ENCODE peak calls at places on chromosomes 11 and 22, in four cellular contexts. One of them, this sample, is unnamed.

GRCh38 chr11:128318856-128319474 is 268.4 kb downstream of the ETS1 start:
- DNase-seq in MM.1S: no peak
- DNase-seq in AG04450: no peak
- DNase-seq in H9: no peak
- DNase-seq in this sample: no peak

GRCh38 chr11:31856248-31856647 is 45.1 kb upstream of the PAX6 start:
- DNase-seq in H9: no peak
- DNase-seq in AG04450: no peak
- DNase-seq in MM.1S: no peak
- DNase-seq in this sample: no peak

GRCh38 chr22:50085211-50085999 is at the start of gene MLC1:
- DNase-seq in MM.1S: no peak
- DNase-seq in H9: no peak
- DNase-seq in AG04450: no peak
- DNase-seq in this sample: no peak

GRCh38 chr11:32374261-32374711 is 61.1 kb downstream of the WT1 start:
- DNase-seq in MM.1S: peak
- DNase-seq in AG04450: no peak
- DNase-seq in H9: peak
- DNase-seq in this sample: no peak

GRCh38 chr11:21323617-21324016 is 654.2 kb downstream of the NELL1 start:
- DNase-seq in MM.1S: no peak
- DNase-seq in AG04450: no peak
- DNase-seq in H9: no peak
- DNase-seq in this sample: no peak

GRCh38 chr11:78886616-78887015 is 312.0 kb upstream of the NARS2 start:
- DNase-seq in MM.1S: no peak
- DNase-seq in AG04450: peak
- DNase-seq in H9: no peak
- DNase-seq in this sample: no peak

GRCh38 chr22:49405590-49405989 is 422.1 kb downstream of the BRD1 start:
- DNase-seq in H9: peak
- DNase-seq in AG04450: no peak
- DNase-seq in MM.1S: no peak
- DNase-seq in this sample: no peak

GRCh38 chr11:8604078-8604723 is 10.2 kb upstream of the STK33 start:
- DNase-seq in AG04450: peak
- DNase-seq in H9: peak
- DNase-seq in MM.1S: peak
- DNase-seq in this sample: no peak

GRCh38 chr22:49008682-49009235 is 818.9 kb downstream of the BRD1 start:
- DNase-seq in AG04450: no peak
- DNase-seq in H9: peak
- DNase-seq in MM.1S: no peak
- DNase-seq in this sample: peak

GRCh38 chr22:49964136-49964492 is 3.5 kb downstream of the PIM3 start:
- DNase-seq in AG04450: no peak
- DNase-seq in H9: no peak
- DNase-seq in MM.1S: peak
- DNase-seq in this sample: no peak

GRCh38 chr22:38432264-38432663 is 22.7 kb downstream of the KCNJ4 start:
- DNase-seq in H9: no peak
- DNase-seq in AG04450: no peak
- DNase-seq in MM.1S: no peak
- DNase-seq in this sample: no peak

GRCh38 chr22:26585104-26585790 is 4.7 kb downstream of the TPST2 start:
- DNase-seq in H9: no peak
- DNase-seq in AG04450: no peak
- DNase-seq in MM.1S: no peak
- DNase-seq in this sample: no peak

GRCh38 chr11:9831122-9831521 is 167.2 kb downstream of the SWAP70 start:
- DNase-seq in MM.1S: no peak
- DNase-seq in H9: peak
- DNase-seq in AG04450: no peak
- DNase-seq in this sample: no peak

GRCh38 chr22:26587991-26588613 is 1.8 kb downstream of the TPST2 start:
- DNase-seq in MM.1S: no peak
- DNase-seq in H9: no peak
- DNase-seq in AG04450: no peak
- DNase-seq in this sample: no peak

GRCh38 chr11:63745304-63746170 is 23.0 kb downstream of the ZFTA start:
- DNase-seq in H9: no peak
- DNase-seq in AG04450: no peak
- DNase-seq in MM.1S: no peak
- DNase-seq in this sample: no peak

GRCh38 chr11:108732395-108732794 is 67.5 kb downstream of the DDX10 start:
- DNase-seq in AG04450: no peak
- DNase-seq in H9: no peak
- DNase-seq in MM.1S: no peak
- DNase-seq in this sample: no peak

GRCh38 chr22:36790648-36791047 is 14.7 kb upstream of the IFT27 start:
- DNase-seq in H9: no peak
- DNase-seq in AG04450: no peak
- DNase-seq in MM.1S: no peak
- DNase-seq in this sample: no peak

GRCh38 chr11:129740877-129741276 is 74.8 kb upstream of the TMEM45B start:
- DNase-seq in AG04450: no peak
- DNase-seq in H9: no peak
- DNase-seq in MM.1S: no peak
- DNase-seq in this sample: no peak

GRCh38 chr22:49084203-49084602 is 743.5 kb downstream of the BRD1 start:
- DNase-seq in H9: peak
- DNase-seq in MM.1S: no peak
- DNase-seq in AG04450: no peak
- DNase-seq in this sample: no peak

GRCh38 chr11:122202951-122203456 is 87.0 kb upstream of the BLID start:
- DNase-seq in AG04450: peak
- DNase-seq in H9: peak
- DNase-seq in MM.1S: peak
- DNase-seq in this sample: peak

GRCh38 chr11:132911186-132911585 is 621.1 kb downstream of the OPCML start:
- DNase-seq in AG04450: peak
- DNase-seq in MM.1S: no peak
- DNase-seq in H9: no peak
- DNase-seq in this sample: no peak

GRCh38 chr22:26884921-26885320 is 227.5 kb downstream of the MIAT start:
- DNase-seq in H9: no peak
- DNase-seq in AG04450: no peak
- DNase-seq in MM.1S: no peak
- DNase-seq in this sample: no peak

GRCh38 chr11:44104472-44105294 is 9.2 kb downstream of the EXT2 start:
- DNase-seq in AG04450: no peak
- DNase-seq in H9: peak
- DNase-seq in MM.1S: no peak
- DNase-seq in this sample: no peak

GRCh38 chr22:20180245-20180630 is 29.4 kb upstream of the CCDC188 start:
- DNase-seq in MM.1S: no peak
- DNase-seq in AG04450: no peak
- DNase-seq in H9: no peak
- DNase-seq in this sample: no peak

GRCh38 chr22:37911697-37912096 is 5.6 kb downstream of the MICALL1 start:
- DNase-seq in H9: no peak
- DNase-seq in MM.1S: no peak
- DNase-seq in AG04450: no peak
- DNase-seq in this sample: no peak

GRCh38 chr11:5608778-5609177 is 12.3 kb downstream of the TRIM6 start:
- DNase-seq in MM.1S: no peak
- DNase-seq in AG04450: no peak
- DNase-seq in H9: no peak
- DNase-seq in this sample: no peak

DNA sequence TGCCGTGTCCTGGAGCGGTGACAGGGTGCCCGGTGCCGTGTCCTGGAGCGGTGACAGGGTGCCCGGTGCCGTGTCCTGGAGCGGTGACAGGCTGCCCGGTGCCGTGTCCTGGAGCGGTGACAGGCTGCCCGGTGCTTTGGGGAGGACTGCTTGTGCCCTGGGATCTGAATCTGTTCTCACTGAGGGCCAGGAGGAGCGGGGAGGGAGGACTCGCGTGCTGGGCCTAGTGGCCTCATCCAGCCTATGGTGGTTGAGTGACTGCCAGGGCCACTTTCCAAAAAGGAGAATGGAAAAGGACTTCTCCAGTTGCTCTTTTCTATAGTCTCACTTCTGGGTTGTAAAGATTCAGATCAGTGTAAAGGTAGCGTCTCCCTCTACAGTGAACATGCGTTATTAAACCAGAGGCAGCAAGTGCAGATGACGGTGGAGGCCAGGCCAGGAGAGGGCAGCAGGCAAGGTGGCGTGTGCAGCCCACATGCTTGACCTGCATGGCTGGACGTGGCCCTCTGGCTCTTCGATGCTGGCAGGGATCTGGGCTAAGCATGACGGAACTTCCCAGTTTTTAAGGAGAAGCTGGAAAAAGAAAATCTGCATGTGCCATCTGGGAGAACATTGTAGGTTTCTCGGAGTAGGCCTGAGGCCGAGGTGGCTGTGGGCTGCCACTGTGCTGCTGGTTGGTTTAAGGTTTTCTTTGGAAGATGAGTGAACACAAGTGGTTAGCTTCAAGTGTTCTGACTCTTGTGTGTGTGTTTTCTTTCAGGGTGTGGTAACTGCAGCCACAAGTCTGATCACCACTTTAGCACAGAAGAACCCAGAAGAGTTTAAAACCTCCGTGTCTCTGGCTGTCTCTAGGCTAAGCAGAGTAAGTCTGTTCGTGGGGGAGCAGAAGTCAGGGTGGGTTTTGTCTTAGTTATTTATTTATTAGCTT is 55.0 kb downstream of the AP2A2 start:
- DNase-seq in MM.1S: no peak
- DNase-seq in H9: no peak
- DNase-seq in AG04450: no peak
- DNase-seq in this sample: no peak
- TF ChIP-seq CTCF in MM.1S: no peak
- TF ChIP-seq CTCF in H9: peak
- TF ChIP-seq CTCF in AG04450: no peak
- TF ChIP-seq CTCF in this sample: no peak

DNA sequence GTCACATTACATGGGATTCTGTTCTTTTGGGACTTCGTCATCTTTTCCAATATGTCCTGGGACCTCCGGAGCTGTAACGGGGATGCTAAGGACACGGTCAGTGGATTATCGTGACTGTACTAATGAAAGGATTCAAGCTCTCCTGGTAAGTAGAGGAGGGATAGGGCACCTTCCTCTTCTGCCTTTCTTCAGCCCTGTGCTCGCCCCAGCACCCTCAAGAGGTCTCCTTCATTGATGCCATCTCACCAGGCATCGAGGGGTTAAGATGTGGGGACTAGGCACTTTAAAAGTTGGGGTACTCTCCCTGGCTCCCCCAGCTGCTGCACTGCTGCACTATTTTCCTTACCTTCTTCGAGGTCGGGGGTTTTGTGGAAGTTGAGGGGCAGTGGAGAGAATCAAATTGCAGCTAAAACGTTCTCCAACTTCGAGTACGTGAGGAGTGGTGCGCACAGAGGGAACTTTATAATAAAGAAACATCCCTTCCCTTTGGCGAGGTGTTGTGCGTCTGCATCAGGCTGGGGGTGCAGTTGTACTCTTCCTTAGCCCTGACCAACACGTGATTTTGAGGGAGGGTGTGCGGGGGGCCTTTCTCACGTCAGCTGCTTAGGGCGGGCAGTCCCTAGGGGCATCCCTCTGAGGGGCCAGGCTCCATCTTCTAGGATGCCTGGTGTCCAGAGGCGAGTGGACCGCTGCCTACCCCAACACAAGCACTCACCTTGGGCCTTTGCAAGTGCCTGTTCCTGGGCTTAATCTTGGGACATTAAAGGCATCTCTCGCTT is 96.1 kb downstream of the GRAMD1B start:
- DNase-seq in H9: no peak
- DNase-seq in MM.1S: no peak
- DNase-seq in AG04450: no peak
- DNase-seq in this sample: no peak
- TF ChIP-seq CTCF in H9: no peak
- TF ChIP-seq CTCF in MM.1S: no peak
- TF ChIP-seq CTCF in AG04450: no peak
- TF ChIP-seq CTCF in this sample: no peak

DNA sequence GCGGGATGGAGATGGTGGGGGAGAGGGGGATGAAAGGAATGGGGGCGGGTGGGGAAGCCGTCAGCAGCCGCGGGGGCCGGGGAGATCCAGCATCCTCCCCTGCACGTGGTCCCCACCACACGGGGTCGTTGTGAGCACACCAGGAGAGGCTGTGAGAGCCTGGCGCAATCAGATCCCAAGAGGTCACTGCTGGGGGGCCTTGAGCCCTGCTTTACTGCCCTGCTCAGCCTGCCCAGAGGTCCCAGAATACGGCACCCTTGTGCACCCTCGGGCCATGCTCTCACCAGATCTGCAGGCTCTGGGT is 7.4 kb downstream of the CABP7 start:
- DNase-seq in AG04450: no peak
- DNase-seq in MM.1S: peak
- DNase-seq in H9: peak
- DNase-seq in this sample: no peak
- TF ChIP-seq CTCF in AG04450: peak
- TF ChIP-seq CTCF in MM.1S: peak
- TF ChIP-seq CTCF in H9: peak
- TF ChIP-seq CTCF in this sample: no peak

GRCh38 chr22:39463277-39463676 is 6.5 kb downstream of the MGAT3 start:
- DNase-seq in H9: no peak
- DNase-seq in AG04450: no peak
- DNase-seq in MM.1S: no peak
- DNase-seq in this sample: no peak

GRCh38 chr22:39466228-39467006 is 9.6 kb downstream of the MGAT3 start:
- DNase-seq in AG04450: no peak
- DNase-seq in H9: no peak
- DNase-seq in MM.1S: no peak
- DNase-seq in this sample: no peak

GRCh38 chr22:39459681-39460080 is 2.9 kb downstream of the MGAT3 start:
- DNase-seq in MM.1S: no peak
- DNase-seq in H9: no peak
- DNase-seq in AG04450: no peak
- DNase-seq in this sample: no peak

GRCh38 chr22:39463931-39464390 is 7.1 kb downstream of the MGAT3 start:
- DNase-seq in H9: no peak
- DNase-seq in MM.1S: no peak
- DNase-seq in AG04450: no peak
- DNase-seq in this sample: no peak

DNA sequence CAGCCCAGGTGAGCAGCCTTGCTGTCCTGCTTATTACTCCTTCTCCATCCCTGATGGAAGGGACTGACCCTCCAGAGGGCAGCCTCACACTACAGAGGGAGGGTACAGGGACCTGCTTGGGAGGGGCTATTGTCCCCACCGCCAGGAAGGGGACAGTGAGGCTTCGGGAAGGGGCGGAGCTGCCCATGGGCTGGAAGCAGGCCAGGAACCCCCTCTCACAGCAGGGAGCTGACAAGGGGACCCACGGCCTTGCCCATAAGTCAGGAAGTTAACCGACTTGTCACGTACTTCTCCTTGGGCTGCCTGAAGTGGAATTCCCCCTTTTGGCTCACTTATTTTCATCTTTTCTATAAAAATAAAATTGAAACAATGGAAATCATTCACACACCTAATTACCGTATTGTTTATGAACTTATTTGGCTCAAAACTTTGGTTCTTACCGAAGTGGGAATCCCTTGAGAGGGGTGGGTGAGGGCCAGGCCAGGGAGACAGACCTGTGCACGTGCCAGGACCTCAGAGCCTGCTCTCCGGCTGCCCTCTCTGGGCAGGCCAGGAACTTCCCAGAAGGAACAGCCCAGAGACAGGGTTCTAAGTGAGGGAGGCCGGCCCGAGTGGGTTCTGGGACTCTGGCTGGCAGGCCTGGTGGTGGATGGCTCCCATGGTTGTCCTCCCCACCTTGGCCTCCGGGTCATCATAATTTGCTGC is 5.8 kb downstream of the MGAT3 start:
- DNase-seq in AG04450: no peak
- DNase-seq in MM.1S: no peak
- DNase-seq in H9: peak
- DNase-seq in this sample: no peak
- TF ChIP-seq CTCF in AG04450: no peak
- TF ChIP-seq CTCF in MM.1S: no peak
- TF ChIP-seq CTCF in H9: peak
- TF ChIP-seq CTCF in this sample: no peak

This sample was measured in mesothelial cell of epicardium.